ENCODE peak calls at places on chromosomes 1 and 21, in six cellular contexts. C is mesothelial cell of epicardium, R is cardiac muscle cell, E is hepatocyte, N is endothelial cell, D is neural crest cell. F is an unnamed sample.

GRCh38 chr1:32716312-32717126 is 13.9 kb upstream of the SYNC start:
- DNase-seq in E (peak), D (peak), C (peak), R (peak), N (peak), F (no peak)

GRCh38 chr1:93672069-93672468 is 9.6 kb downstream of the BCAR3 start:
- DNase-seq in C (peak), D (no peak), N (no peak), R (peak), E (peak), F (no peak)

GRCh38 chr1:179877586-179878265 is at the start of gene TOR1AIP2:
- DNase-seq in N (peak), D (peak), C (peak), R (peak), E (peak), F (peak)

GRCh38 chr1:246067432-246068021 is 439.6 kb downstream of the SMYD3 start:
- DNase-seq in C (no peak), E (no peak), R (peak), D (no peak), N (no peak), F (peak)

GRCh38 chr1:41632788-41633575 is 148.5 kb upstream of the EDN2 start:
- DNase-seq in R (no peak), C (no peak), D (no peak), N (no peak), E (no peak), F (no peak)

GRCh38 chr21:41630249-41630648 is 122.3 kb upstream of the TMPRSS2 start:
- DNase-seq in E (peak), N (no peak), D (no peak), C (no peak), R (peak), F (no peak)

GRCh38 chr1:196738730-196739129 is 35.9 kb upstream of the CFHR3 start:
- DNase-seq in C (no peak), D (no peak), E (no peak), N (no peak), R (no peak), F (no peak)

GRCh38 chr1:30905898-30906620 is 2.5 kb downstream of the SDC3 start:
- DNase-seq in C (no peak), R (no peak), E (no peak), N (no peak), D (no peak), F (no peak)

GRCh38 chr1:94017155-94017829 is 103.7 kb downstream of the ABCA4 start:
- DNase-seq in E (no peak), R (no peak), C (no peak), N (no peak), D (no peak), F (peak)

GRCh38 chr21:15141236-15141970 is 76.6 kb upstream of the NRIP1 start:
- DNase-seq in N (no peak), R (no peak), C (no peak), D (no peak), E (no peak), F (no peak)

GRCh38 chr1:41740630-41741239 is 178.0 kb downstream of the HIVEP3 start:
- DNase-seq in N (no peak), E (no peak), R (no peak), D (no peak), C (no peak), F (no peak)

GRCh38 chr1:210022044-210022443 is 84.0 kb downstream of the SYT14 start:
- DNase-seq in R (no peak), D (no peak), N (no peak), C (no peak), E (no peak), F (no peak)

GRCh38 chr1:222852326-222852725 is 37.5 kb downstream of the DISP1 start:
- DNase-seq in E (no peak), D (no peak), C (no peak), R (peak), N (no peak), F (no peak)

GRCh38 chr1:3905953-3906671 is 6.0 kb upstream of the C1orf174 start:
- DNase-seq in D (no peak), C (no peak), R (no peak), E (no peak), N (no peak), F (no peak)

GRCh38 chr1:2386636-2387611 is 4.4 kb downstream of the MORN1 start:
- DNase-seq in E (no peak), N (no peak), R (no peak), D (no peak), C (peak), F (no peak)

DNA sequence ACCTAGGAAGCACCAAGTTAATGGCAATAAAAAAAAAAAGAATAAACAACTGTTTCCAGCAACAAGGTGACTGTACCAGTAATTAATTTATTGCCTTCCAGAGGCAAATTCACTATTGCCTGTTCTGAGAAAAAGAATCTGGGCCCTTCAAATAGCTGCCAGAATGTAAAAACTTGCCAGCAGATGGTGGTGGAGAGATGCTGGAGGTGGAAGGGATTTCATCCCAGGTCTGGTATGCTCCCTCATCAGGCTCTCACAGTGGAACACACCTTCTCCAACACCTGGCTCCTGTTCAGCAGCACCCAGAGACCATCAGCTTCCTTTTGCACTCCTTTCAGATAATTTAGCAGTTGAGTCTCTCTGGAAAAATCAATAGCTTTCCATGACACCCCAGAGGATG is 792.9 kb upstream of the ADAMTS5 start:
- DNase-seq in N (no peak), D (no peak), E (peak), C (no peak), R (peak), F (no peak)
- TF ChIP-seq CTCF in N (no peak), D (no peak), E (peak), C (no peak), R (no peak), F (no peak)

DNA sequence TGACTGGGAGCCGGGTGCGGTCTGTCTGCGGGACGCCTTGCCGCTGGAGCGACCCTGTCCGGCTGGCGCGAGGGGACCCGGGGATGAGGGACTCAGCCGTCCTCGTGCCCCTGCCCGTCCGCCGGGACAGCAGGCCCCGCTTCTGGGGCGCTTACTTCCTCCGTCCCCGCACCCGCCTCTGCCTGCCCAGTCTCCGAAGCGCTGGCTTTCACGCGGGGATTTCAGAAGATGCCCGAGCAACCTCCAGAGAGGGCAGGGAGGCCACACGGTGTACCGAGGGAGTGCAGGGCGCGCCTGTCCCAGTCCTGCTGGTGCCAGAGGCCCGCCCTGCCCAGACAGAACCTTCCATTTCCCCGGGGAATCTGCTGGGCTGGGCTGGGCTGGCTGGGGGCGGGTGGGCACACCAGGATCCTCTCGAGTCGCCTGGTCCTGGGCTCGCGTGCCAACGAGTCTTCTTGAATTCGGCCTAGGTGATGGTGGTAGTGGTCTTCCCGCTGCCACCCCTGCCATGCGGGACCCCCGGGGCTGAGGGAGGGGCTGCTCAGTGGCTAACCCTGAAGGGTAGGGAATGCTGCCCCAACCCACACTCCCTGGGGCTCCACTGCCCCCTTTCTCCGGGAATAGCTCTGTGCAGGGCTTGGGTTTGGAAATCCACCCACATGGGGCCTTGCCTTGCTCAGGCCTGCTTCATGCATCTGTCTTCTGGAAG is 2.5 kb upstream of the TRPM2 start:
- DNase-seq in R (no peak), C (no peak), N (no peak), D (no peak), E (no peak), F (no peak)
- TF ChIP-seq CTCF in R (no peak), C (no peak), N (no peak), D (no peak), E (no peak), F (no peak)

GRCh38 chr1:199909137-199909536 is 118.4 kb upstream of the NR5A2 start:
- DNase-seq in N (no peak), E (no peak), R (peak), D (no peak), C (no peak), F (no peak)
- TF ChIP-seq CTCF in N (no peak), E (no peak), R (no peak), D (no peak), C (no peak), F (no peak)

GRCh38 chr1:16082283-16083038 is 9.0 kb upstream of the FAM131C start:
- DNase-seq in R (peak), C (no peak), E (peak), N (peak), D (peak), F (peak)
- TF ChIP-seq CTCF in R (peak), C (peak), E (peak), N (peak), D (peak), F (peak)

GRCh38 chr1:26991310-26992116 is 2.0 kb upstream of the TRNP1 start:
- DNase-seq in D (no peak), C (no peak), N (no peak), E (peak), R (no peak), F (no peak)
- TF ChIP-seq CTCF in D (no peak), C (no peak), N (no peak), E (peak), R (no peak), F (no peak)

DNA sequence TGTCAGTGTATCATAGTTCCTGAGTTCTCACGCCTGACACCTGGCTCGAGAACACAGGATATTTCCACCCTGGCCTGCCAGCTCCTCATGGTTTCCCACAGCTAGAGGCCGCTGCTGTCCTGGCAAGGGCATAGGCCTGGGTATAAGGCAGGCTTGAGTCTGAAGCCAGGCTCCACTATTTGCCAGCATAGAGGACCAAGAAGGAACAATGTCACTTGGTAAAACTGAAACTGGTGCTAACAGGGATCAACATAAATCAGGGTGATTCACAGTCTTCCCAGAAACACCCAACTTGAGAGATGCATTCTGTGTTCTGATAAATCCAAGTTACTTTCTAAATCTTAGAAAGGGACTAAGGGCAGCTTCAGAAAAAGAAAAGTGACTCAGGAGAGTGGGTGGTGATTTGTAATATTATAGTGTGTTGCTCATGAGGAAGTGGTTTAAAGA is 6.9 kb upstream of the S100A2 start:
- DNase-seq in C (no peak), N (peak), E (peak), R (peak), D (peak), F (no peak)
- TF ChIP-seq CTCF in C (no peak), N (no peak), E (peak), R (peak), D (peak), F (peak)

DNA sequence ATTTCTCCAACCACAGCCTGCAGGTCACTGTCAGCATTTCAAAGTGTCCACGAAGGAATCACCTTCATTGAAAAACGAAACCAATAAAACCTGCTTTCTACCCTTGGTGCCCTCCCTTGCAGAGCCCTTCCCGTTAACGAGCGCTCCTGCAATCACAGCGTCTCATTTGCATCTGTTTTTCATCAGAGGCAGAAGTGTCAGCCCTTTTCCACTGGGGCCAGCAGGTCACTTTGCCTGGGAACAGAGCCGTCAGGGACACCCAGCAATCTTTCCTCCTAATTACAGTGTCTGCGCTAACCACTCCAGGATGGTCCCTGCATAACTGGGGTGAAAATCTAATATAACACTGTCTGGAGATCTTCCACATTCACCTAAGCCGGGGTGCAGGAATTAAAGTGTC is 85.3 kb downstream of the PSMG1 start:
- DNase-seq in C (no peak), R (no peak), D (no peak), E (no peak), N (no peak), F (no peak)
- TF ChIP-seq CTCF in C (no peak), R (no peak), D (no peak), E (no peak), N (no peak), F (no peak)

DNA sequence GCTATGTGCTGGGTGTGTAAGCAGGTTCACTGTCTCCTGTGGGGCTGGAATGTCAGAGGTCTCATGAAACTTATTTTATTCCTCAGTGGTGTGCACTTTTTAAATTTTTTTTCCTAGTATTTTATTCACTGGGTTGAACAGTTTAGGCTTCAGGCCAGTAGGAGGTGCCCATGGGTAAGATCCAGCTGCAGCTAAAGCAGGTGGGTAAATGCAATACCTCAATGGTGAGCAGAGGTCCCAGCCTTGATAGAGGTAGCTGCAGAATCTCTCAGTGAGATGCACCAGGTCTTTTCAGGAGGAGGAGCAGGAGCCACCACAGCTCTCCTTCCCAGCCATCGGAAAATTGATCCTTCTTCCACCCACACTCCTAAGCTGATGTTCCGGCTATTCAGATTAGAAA is 12.6 kb upstream of the OR6N2 start:
- DNase-seq in R (peak), D (no peak), C (no peak), N (peak), E (no peak), F (no peak)
- TF ChIP-seq CTCF in R (peak), D (peak), C (no peak), N (peak), E (no peak), F (peak)

GRCh38 chr1:89383185-89383584 is 19.3 kb downstream of the GBP6 start:
- DNase-seq in D (no peak), C (no peak), N (no peak), E (no peak), R (no peak), F (no peak)

GRCh38 chr1:89382479-89382878 is 18.6 kb downstream of the GBP6 start:
- DNase-seq in N (no peak), E (no peak), R (no peak), D (no peak), C (no peak), F (no peak)

GRCh38 chr1:89378001-89378400 is 14.1 kb downstream of the GBP6 start:
- DNase-seq in E (no peak), R (no peak), D (no peak), C (no peak), N (no peak), F (no peak)

DNA sequence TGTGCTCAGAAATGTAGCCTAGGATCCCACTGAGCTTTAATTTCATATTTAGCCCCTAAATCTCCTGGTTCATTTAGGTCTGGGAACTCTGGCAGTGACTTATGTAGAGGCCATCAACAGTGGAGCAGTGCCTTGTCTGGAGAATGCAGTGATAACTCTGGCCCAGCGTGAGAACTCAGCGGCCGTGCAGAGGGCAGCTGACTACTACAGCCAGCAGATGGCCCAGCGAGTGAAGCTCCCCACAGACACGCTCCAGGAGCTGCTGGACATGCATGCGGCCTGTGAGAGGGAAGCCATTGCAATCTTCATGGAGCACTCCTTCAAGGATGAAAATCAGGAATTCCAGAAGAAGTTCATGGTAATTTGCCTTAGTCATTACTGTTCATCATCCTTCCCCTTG is 17.8 kb downstream of the GBP6 start:
- DNase-seq in C (no peak), N (no peak), E (no peak), D (no peak), R (no peak), F (no peak)
- TF ChIP-seq CTCF in C (no peak), N (no peak), E (no peak), D (no peak), R (no peak), F (no peak)